ENCODE peak calls at places on chromosomes 11 and 22, in four cellular contexts. One of them, this sample, is unnamed.
A peak's percentile ranks its signal among the peaks of the same experiment; 100 is the strongest.

GRCh38 chr11:17600316-17601205 is 53.5 kb downstream of the OTOG start:
- DNase-seq in bronchial epithelial cell: no peak
- DNase-seq in tibial artery: no peak
- DNase-seq in lung: peak; percentile 27
- DNase-seq in this sample: no peak

GRCh38 chr11:8807544-8808225 is 103.3 kb upstream of the AKIP1 start:
- DNase-seq in lung: no peak
- DNase-seq in bronchial epithelial cell: peak; percentile 79
- DNase-seq in tibial artery: no peak
- DNase-seq in this sample: no peak

GRCh38 chr22:32509045-32509444 is 34.4 kb downstream of the FBXO7 start:
- DNase-seq in tibial artery: no peak
- DNase-seq in bronchial epithelial cell: no peak
- DNase-seq in lung: no peak
- DNase-seq in this sample: no peak

GRCh38 chr11:102346456-102346747 is 612 bp upstream of the BIRC2 start:
- DNase-seq in tibial artery: no peak
- DNase-seq in bronchial epithelial cell: no peak
- DNase-seq in lung: no peak
- DNase-seq in this sample: no peak

GRCh38 chr22:34036936-34037335 is 116.7 kb upstream of the LARGE1 start:
- DNase-seq in bronchial epithelial cell: no peak
- DNase-seq in lung: no peak
- DNase-seq in tibial artery: no peak
- DNase-seq in this sample: no peak

GRCh38 chr11:122861631-122862030 is 20.9 kb upstream of the JHY start:
- DNase-seq in tibial artery: no peak
- DNase-seq in lung: no peak
- DNase-seq in bronchial epithelial cell: peak; percentile 87
- DNase-seq in this sample: no peak

GRCh38 chr22:50276143-50276542 is 6.0 kb upstream of the MAPK11 start:
- DNase-seq in tibial artery: peak; percentile 84
- DNase-seq in bronchial epithelial cell: no peak
- DNase-seq in lung: peak; percentile 75
- DNase-seq in this sample: peak; percentile 57

GRCh38 chr11:34403431-34403830 is 35.3 kb upstream of the CAT start:
- DNase-seq in lung: no peak
- DNase-seq in tibial artery: no peak
- DNase-seq in bronchial epithelial cell: no peak
- DNase-seq in this sample: no peak

GRCh38 chr11:29009426-29009825 is 901.2 kb downstream of the METTL15 start:
- DNase-seq in tibial artery: no peak
- DNase-seq in lung: no peak
- DNase-seq in bronchial epithelial cell: no peak
- DNase-seq in this sample: no peak

GRCh38 chr11:5405173-5405572 is 16.7 kb upstream of the OR51Q1 start:
- DNase-seq in bronchial epithelial cell: no peak
- DNase-seq in lung: no peak
- DNase-seq in tibial artery: no peak
- DNase-seq in this sample: no peak

GRCh38 chr11:99505319-99505718 is 484.6 kb downstream of the CNTN5 start:
- DNase-seq in bronchial epithelial cell: no peak
- DNase-seq in tibial artery: no peak
- DNase-seq in lung: no peak
- DNase-seq in this sample: no peak

GRCh38 chr11:113906038-113906437 is 1.4 kb downstream of the HTR3B start:
- DNase-seq in bronchial epithelial cell: peak; percentile 70
- DNase-seq in tibial artery: no peak
- DNase-seq in lung: no peak
- DNase-seq in this sample: peak; percentile 84

GRCh38 chr11:64810271-64810890 is at the start of gene MEN1:
- DNase-seq in lung: peak; percentile 96
- DNase-seq in tibial artery: peak; percentile 99
- DNase-seq in bronchial epithelial cell: peak; percentile 91
- DNase-seq in this sample: peak; percentile 97

DNA sequence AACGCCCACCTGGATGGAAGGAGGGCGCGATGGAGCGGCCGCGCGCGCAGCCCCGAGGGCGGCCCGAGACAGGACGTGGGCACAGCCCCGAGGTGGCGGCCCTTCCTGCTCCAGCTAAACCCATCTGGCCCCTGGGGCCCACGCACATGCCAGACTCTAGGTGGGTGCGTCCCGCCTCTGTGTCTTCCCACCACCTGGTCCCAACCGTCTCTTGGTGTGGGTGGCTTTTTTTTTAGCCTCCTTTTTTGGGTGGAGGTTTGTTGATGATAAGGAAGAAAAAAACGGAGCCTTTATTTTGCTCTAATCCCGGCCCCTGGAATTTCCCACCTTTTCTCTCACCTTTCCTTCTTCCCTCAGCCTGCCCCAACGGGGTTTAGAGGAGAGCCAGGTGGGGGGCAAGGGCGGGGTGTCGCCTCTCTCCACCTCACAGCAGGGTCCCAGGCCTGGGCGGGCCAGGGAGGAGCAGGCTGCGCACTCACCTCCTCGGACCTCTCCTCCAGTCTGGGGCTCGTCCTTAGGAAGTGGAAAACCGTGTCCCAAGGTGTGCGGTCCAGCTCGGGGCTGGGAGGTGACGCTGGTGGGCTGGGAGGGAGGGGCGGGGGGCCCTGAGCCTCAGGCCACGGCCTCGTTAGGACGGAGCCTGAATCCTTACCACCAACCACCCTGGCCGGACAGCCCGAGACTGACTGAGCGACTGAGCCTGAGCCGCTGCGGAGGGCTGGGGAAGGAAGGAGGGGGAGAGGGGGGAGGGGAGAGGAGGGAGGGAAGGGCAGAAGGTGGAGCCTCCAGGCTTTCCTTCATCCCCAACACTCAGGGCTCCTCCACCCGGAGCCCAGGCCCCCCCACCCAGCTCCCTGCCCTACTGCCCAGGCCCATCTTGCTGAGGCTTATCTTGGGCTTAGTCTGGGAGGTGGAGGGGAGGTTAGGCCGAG is at the start of gene SOX10:
- DNase-seq in lung: no peak
- DNase-seq in bronchial epithelial cell: no peak
- DNase-seq in tibial artery: no peak
- DNase-seq in this sample: no peak
- TF ChIP-seq CTCF in lung: no peak
- TF ChIP-seq CTCF in bronchial epithelial cell: no peak
- TF ChIP-seq CTCF in tibial artery: no peak
- TF ChIP-seq CTCF in this sample: no peak

GRCh38 chr22:19760652-19761002 is at the start of gene TBX1:
- DNase-seq in lung: no peak
- DNase-seq in bronchial epithelial cell: no peak
- DNase-seq in tibial artery: no peak
- DNase-seq in this sample: no peak

GRCh38 chr22:19761500-19762314 is 1.1 kb downstream of the TBX1 start:
- DNase-seq in bronchial epithelial cell: peak; percentile 31
- DNase-seq in tibial artery: no peak
- DNase-seq in lung: no peak
- DNase-seq in this sample: no peak

GRCh38 chr22:19762315-19763140 is 1.9 kb downstream of the TBX1 start:
- DNase-seq in lung: no peak
- DNase-seq in bronchial epithelial cell: peak; percentile 40
- DNase-seq in tibial artery: no peak
- DNase-seq in this sample: no peak

GRCh38 chr22:19759994-19760651 is 455 bp upstream of the TBX1 start:
- DNase-seq in lung: no peak
- DNase-seq in tibial artery: no peak
- DNase-seq in bronchial epithelial cell: no peak
- DNase-seq in this sample: no peak

DNA sequence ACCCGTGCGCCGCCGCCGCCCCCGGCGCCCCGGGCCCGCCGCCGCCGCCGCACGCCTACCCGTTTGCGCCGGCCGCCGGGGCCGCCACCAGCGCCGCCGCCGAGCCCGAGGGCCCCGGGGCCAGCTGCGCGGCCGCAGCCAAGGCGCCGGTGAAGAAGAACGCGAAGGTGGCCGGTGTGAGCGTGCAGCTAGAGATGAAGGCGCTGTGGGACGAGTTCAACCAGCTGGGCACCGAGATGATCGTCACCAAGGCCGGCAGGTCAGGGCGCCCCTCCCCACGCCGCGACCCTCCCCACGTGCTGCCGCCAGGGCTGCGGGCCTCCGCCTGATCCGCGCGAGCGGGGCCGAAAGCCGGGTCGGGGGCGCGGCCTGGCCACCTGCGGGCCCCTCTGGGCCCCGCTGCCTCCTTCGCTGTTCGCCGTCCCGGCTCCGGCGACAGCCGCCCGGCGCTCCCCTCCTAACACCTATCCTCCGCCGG is 483 bp downstream of the TBX1 start:
- DNase-seq in tibial artery: no peak
- DNase-seq in lung: no peak
- DNase-seq in bronchial epithelial cell: no peak
- DNase-seq in this sample: no peak
- H3K27me3 ChIP-seq in tibial artery: peaks cover 89% of the 10 kb centered on the region
- H3K27me3 ChIP-seq in lung: peaks cover 5% of the 10 kb centered on the region
- H3K27me3 ChIP-seq in bronchial epithelial cell: no peaks in the 10 kb centered on the region
- H3K27me3 ChIP-seq in this sample: peaks cover 3% of the 10 kb centered on the region

GRCh38 chr11:20387262-20388095 is at the start of gene PRMT3:
- DNase-seq in lung: peak; percentile 95
- DNase-seq in tibial artery: peak; percentile 97
- DNase-seq in bronchial epithelial cell: peak; percentile 83
- DNase-seq in this sample: peak; percentile 94
- TF ChIP-seq CTCF in lung: no peak
- TF ChIP-seq CTCF in tibial artery: no peak
- TF ChIP-seq CTCF in bronchial epithelial cell: no peak
- TF ChIP-seq CTCF in this sample: peak; percentile 99

DNA sequence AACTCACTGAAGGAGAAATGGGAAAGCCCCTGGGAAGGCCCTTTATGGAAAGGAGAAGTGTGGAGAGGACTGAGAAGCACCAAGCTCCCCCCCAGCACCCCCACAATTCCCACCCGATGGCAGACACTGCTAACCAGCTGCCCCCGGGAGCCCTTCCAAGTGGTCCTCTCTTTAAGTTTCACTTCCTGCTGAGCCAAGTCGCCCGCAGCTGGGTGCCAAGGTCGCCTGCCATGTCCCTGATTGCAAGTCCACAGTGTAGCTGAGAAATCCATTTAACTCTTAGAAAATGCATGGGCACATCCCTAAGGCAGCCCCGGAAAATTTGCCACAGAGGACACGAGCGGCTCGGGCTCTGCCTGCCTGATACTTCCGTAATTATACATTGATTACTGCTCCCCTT is 68.2 kb downstream of the GALNT18 start:
- DNase-seq in bronchial epithelial cell: no peak
- DNase-seq in lung: no peak
- DNase-seq in tibial artery: no peak
- DNase-seq in this sample: no peak
- H3K27me3 ChIP-seq in bronchial epithelial cell: no peaks in the 10 kb centered on the region
- H3K27me3 ChIP-seq in lung: no peaks in the 10 kb centered on the region
- H3K27me3 ChIP-seq in tibial artery: no peaks in the 10 kb centered on the region
- H3K27me3 ChIP-seq in this sample: no peaks in the 10 kb centered on the region

GRCh38 chr11:128201801-128202200 is 385.6 kb downstream of the ETS1 start:
- DNase-seq in lung: no peak
- DNase-seq in tibial artery: no peak
- DNase-seq in bronchial epithelial cell: no peak
- DNase-seq in this sample: no peak
- TF ChIP-seq CTCF in lung: no peak
- TF ChIP-seq CTCF in tibial artery: no peak
- TF ChIP-seq CTCF in bronchial epithelial cell: no peak
- TF ChIP-seq CTCF in this sample: no peak

DNA sequence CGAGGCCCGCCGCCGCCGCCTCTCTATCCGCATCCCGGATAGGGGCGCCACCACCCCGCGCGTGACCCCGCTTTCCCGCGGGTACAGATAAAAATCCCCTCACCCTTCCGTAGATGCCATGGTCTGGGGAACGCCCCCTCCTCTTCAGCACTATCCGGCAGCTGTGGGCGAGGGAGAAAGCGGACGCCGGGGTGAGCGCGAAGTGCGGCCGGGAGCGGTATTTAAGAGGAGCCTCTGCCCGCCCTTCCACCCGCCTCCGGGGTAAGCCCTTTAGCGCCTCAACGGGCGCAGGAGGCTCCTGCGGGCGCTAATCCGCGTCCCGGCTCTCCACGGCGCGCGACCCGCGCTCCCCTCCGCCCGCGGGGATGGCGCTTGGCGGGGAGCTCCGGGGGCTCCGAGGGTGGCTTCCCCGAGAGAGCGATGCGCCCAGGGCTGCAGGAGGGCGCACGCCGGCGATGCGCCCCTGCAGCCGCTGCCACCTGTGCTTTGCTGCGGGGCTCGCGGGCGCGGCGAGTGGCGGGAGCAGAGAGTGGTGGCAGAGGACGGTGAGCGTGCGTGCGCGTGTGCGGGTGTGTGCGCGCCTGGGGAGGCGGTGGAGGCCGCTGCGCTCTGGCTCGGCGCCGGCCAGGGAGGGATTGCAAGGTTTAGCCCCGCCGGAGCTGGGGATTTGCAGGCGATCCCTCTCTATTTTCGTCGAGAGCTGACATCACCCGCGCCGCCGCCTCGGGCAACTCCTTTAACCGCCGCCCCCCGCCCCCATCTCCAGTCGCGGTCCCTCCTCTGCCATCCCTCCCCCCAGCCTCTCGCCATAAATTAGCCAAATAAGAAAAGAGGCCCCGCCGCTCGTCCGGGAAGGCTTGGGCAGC is at the start of gene SLC1A2:
- DNase-seq in tibial artery: no peak
- DNase-seq in lung: no peak
- DNase-seq in bronchial epithelial cell: no peak
- DNase-seq in this sample: no peak
- H3K27me3 ChIP-seq in tibial artery: peaks cover 65% of the 10 kb centered on the region
- H3K27me3 ChIP-seq in lung: peaks cover 6% of the 10 kb centered on the region
- H3K27me3 ChIP-seq in bronchial epithelial cell: peaks cover 52% of the 10 kb centered on the region
- H3K27me3 ChIP-seq in this sample: no peaks in the 10 kb centered on the region

GRCh38 chr11:115502636-115503082 is 1.6 kb downstream of the CADM1 start:
- DNase-seq in tibial artery: no peak
- DNase-seq in bronchial epithelial cell: no peak
- DNase-seq in lung: no peak
- DNase-seq in this sample: no peak

GRCh38 chr11:115504279-115505158 is at the start of gene CADM1:
- DNase-seq in bronchial epithelial cell: peak; percentile 85
- DNase-seq in lung: peak; percentile 95
- DNase-seq in tibial artery: peak; percentile 95
- DNase-seq in this sample: peak; percentile 98

GRCh38 chr11:115501895-115502589 is 2.2 kb downstream of the CADM1 start:
- DNase-seq in lung: no peak
- DNase-seq in tibial artery: no peak
- DNase-seq in bronchial epithelial cell: peak; percentile 19
- DNase-seq in this sample: no peak

GRCh38 chr11:115503886-115504278 is 333 bp downstream of the CADM1 start:
- DNase-seq in lung: no peak
- DNase-seq in bronchial epithelial cell: no peak
- DNase-seq in tibial artery: no peak
- DNase-seq in this sample: no peak

GRCh38 chr11:115503083-115503885 is 931 bp downstream of the CADM1 start:
- DNase-seq in tibial artery: peak; percentile 73
- DNase-seq in lung: peak; percentile 73
- DNase-seq in bronchial epithelial cell: peak; percentile 44
- DNase-seq in this sample: peak; percentile 77
- TF ChIP-seq CTCF in tibial artery: peak; percentile 25
- TF ChIP-seq CTCF in lung: peak; percentile 31
- TF ChIP-seq CTCF in bronchial epithelial cell: peak; percentile 62
- TF ChIP-seq CTCF in this sample: peak; percentile 52

GRCh38 chr11:20598487-20598886 is 921 bp upstream of the SLC6A5 start:
- DNase-seq in lung: no peak
- DNase-seq in tibial artery: no peak
- DNase-seq in bronchial epithelial cell: no peak
- DNase-seq in this sample: no peak
- H3K27me3 ChIP-seq in lung: peaks cover 47% of the 10 kb centered on the region
- H3K27me3 ChIP-seq in tibial artery: peaks cover 87% of the 10 kb centered on the region
- H3K27me3 ChIP-seq in bronchial epithelial cell: peaks cover 65% of the 10 kb centered on the region
- H3K27me3 ChIP-seq in this sample: peaks cover 38% of the 10 kb centered on the region

GRCh38 chr22:30634477-30635233 is 926 bp upstream of the SLC35E4 start:
- DNase-seq in tibial artery: peak; percentile 93
- DNase-seq in lung: peak; percentile 88
- DNase-seq in bronchial epithelial cell: peak; percentile 85
- DNase-seq in this sample: peak; percentile 80
- TF ChIP-seq CTCF in tibial artery: peak; percentile 97
- TF ChIP-seq CTCF in lung: peak; percentile 91
- TF ChIP-seq CTCF in bronchial epithelial cell: peak; percentile 93
- TF ChIP-seq CTCF in this sample: peak; percentile 97

This sample was measured in prostate gland.